ENCODE peak calls at places on chromosomes 11 and 22, in four cellular contexts. X, W, F and J are unnamed samples.

GRCh38 chr22:44889233-44889878 is 120.4 kb downstream of the PHF21B start:
- DNase-seq in F (no peak), X (peak), W (no peak), J (no peak)

GRCh38 chr11:57335343-57336110 is at the start of gene SSRP1:
- DNase-seq in F (peak), X (peak), W (peak), J (peak)

GRCh38 chr11:33040127-33040861 is 922 bp downstream of the TCP11L1 start:
- DNase-seq in X (no peak), W (no peak), F (no peak), J (no peak)

GRCh38 chr22:44799077-44799931 is 46.9 kb downstream of the ARHGAP8 start:
- DNase-seq in F (no peak), X (no peak), W (no peak), J (no peak)

GRCh38 chr11:124339671-124340447 is 19.9 kb upstream of the OR8D2 start:
- DNase-seq in W (no peak), F (no peak), X (no peak), J (no peak)

GRCh38 chr11:79482800-79483199 is 42.0 kb upstream of the TENM4 start:
- DNase-seq in F (no peak), W (no peak), X (no peak), J (no peak)

GRCh38 chr11:126491092-126491491 is 135.6 kb downstream of the ST3GAL4 start:
- DNase-seq in X (peak), W (no peak), F (no peak), J (no peak)

GRCh38 chr22:49789289-49790141 is 38.2 kb downstream of the BRD1 start:
- DNase-seq in X (no peak), F (no peak), W (no peak), J (no peak)

GRCh38 chr11:27571151-27571840 is 64.7 kb upstream of the LIN7C start:
- DNase-seq in W (no peak), X (no peak), F (no peak), J (no peak)

GRCh38 chr11:575324-575995 is 810 bp upstream of the PHRF1 start:
- DNase-seq in W (no peak), F (no peak), X (no peak), J (no peak)

GRCh38 chr11:110565344-110565684 is 135.6 kb downstream of the FDX1 start:
- DNase-seq in F (peak), W (no peak), X (no peak), J (no peak)

GRCh38 chr22:41260871-41261270 is 20.1 kb upstream of the CHADL start:
- DNase-seq in X (no peak), F (no peak), W (no peak), J (no peak)

GRCh38 chr11:128484172-128484571 is 103.2 kb downstream of the ETS1 start:
- DNase-seq in F (no peak), W (no peak), X (no peak), J (no peak)

GRCh38 chr11:10858505-10859360 is 880 bp upstream of the ZBED5 start:
- DNase-seq in W (peak), X (peak), F (peak), J (no peak)

GRCh38 chr11:124867700-124868099 is 2.5 kb downstream of the ROBO3 start:
- DNase-seq in X (peak), W (no peak), F (no peak), J (no peak)

GRCh38 chr11:66665369-66665768 is 12.3 kb downstream of the RBM4B start:
- DNase-seq in W (no peak), X (no peak), F (no peak), J (no peak)

GRCh38 chr22:29654420-29654819 is 51.0 kb downstream of the NF2 start:
- DNase-seq in F (no peak), W (no peak), X (no peak), J (no peak)

DNA sequence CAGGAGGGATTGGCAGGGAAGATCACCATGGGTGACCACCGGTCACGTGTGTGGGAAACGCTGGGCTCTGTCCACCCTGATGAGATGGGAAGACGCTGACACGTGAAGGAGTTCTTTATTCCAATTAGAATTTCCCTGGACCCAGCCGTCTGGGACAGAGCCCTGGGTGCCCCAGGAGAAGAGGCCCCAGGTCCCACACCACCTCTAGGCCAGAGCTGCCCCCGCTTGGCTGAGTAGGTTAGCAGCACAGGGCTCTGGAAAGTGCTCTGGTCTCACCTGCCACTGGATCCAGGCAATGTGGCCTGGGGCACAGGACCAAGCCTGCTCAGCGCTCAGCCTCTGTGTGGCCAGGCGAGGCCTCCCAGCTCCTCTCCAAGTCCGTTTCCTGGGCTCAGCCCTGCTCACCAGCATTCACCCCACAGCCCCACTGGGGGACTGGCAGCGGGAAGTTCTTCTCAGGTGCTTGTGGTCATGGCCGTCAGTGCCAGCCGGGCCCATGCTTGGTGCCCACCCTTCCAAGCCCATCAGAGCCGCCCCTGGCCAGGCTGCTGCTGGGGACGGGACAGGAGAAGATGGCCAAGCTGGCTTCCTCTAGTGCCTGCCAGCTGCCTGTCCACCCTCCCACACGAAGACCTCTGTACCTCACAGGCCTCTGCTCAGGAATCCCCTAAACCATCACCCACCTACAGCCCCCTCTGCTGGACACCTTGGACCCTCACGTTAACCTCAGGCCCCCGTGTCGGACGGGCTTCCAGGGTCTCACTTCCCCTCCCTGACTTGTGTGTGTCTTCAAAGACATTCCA is 62.5 kb upstream of the FGF3 start:
- DNase-seq in W (no peak), X (peak), F (no peak), J (no peak)
- TF ChIP-seq POLR2A in W (no peak), X (no peak), F (no peak), J (no peak)

GRCh38 chr11:18145837-18146236 is 13.5 kb downstream of the MRGPRX3 start:
- DNase-seq in W (no peak), F (no peak), X (no peak), J (no peak)

GRCh38 chr11:18140145-18140544 is 7.8 kb downstream of the MRGPRX3 start:
- DNase-seq in X (no peak), W (no peak), F (no peak), J (no peak)

GRCh38 chr11:18144243-18144642 is 11.9 kb downstream of the MRGPRX3 start:
- DNase-seq in F (no peak), W (no peak), X (no peak), J (no peak)

DNA sequence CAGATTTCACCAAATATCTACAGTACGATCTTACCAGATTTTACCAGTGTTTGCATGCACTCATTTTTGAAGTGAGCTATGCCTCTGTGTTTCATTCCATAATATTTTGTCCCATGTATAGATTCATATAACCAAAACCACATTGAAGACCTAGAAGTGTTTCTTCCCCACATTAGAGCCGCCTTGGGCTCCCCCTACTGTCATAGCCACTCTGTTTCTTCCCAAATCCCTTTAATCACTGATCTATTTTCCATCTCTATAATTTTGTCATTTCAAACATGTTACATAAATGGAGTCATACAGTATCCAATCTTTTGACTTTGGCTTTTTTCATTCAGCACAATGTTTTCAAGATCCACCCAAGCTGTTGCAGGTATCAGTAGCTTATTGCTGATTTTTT is 12.7 kb downstream of the MRGPRX3 start:
- DNase-seq in F (no peak), X (no peak), W (no peak), J (no peak)
- TF ChIP-seq CTCF in F (no peak), X (no peak), W (no peak), J (no peak)

GRCh38 chr22:39312410-39312809 is 7.0 kb downstream of the RPL3 start:
- DNase-seq in F (no peak), X (peak), W (no peak), J (no peak)

GRCh38 chr22:39313258-39314001 is 6.0 kb downstream of the RPL3 start:
- DNase-seq in W (no peak), X (peak), F (no peak), J (no peak)

GRCh38 chr22:39315389-39315788 is 4.0 kb downstream of the RPL3 start:
- DNase-seq in F (no peak), X (peak), W (no peak), J (no peak)

GRCh38 chr22:39316440-39317083 is 2.9 kb downstream of the RPL3 start:
- DNase-seq in X (peak), W (peak), F (peak), J (no peak)

DNA sequence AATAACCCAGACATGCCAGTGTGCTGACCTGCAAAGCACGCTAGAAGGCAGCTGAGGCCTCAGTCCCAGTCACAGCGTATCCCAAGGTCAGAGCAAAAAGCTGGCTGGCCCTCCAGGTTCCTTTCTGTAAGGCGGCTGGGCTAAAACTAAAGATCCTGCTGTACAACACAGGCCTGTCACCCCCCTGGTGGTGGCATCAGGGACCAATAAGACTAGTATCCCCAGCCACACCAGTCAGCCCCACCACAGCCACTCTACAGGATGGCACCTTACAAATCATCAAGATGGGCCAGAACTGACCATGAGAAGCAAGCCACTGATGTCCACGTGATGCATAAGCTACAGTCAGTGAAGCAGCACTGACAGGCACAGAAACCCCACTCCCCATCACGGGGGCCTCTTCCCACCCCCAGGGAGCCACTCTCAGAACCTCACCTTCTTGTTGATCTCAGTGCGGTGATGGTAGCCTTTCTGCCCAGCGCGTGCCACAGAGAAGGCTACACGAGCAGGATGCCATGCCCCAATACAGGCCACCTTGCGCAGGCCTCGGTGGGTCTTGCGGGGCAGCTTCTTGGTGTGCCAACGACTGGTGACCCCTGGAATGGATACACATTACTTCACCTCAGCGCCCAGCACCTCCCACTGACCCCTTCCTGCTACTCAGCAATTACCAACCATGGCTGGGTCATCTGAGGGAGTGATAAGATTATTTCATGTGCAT is 5.0 kb downstream of the RPL3 start:
- DNase-seq in W (no peak), X (no peak), F (peak), J (no peak)
- TF ChIP-seq POLR2A in W (no peak), X (no peak), F (no peak), J (no peak)

GRCh38 chr22:46878549-46878948 is 116.1 kb downstream of the TBC1D22A start:
- DNase-seq in W (no peak), F (peak), X (no peak), J (no peak)
- TF ChIP-seq CTCF in W (no peak), F (no peak), X (no peak), J (no peak)

GRCh38 chr11:65425105-65425970 is 2.7 kb downstream of the NEAT1 start:
- DNase-seq in X (peak), W (no peak), F (peak), J (no peak)
- TF ChIP-seq POLR2A in X (no peak), W (no peak), F (no peak), J (peak)

DNA sequence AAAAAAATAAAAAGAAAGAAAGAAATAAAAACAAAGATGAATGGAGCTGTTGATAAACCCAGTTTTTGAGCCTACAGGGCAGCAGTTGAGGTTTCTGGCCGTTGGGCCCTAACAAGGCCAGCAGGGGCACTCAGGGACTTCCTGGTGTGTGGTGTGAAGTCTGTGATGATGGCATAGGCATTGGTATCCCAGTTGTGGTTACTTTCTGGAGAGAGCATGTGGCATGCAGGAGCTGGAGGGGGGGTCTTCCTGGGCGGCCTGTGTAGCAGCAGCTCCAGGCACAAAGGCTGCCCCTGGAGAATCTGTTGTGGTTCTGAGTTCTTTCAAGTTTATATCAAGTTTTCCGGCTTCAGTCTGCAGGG is 2.0 kb upstream of the TXNRD2 start:
- DNase-seq in X (no peak), W (no peak), F (no peak), J (no peak)
- TF ChIP-seq CTCF in X (no peak), W (no peak), F (no peak), J (no peak)

GRCh38 chr11:120212259-120212888 is 1.5 kb downstream of the OAF start:
- DNase-seq in W (no peak), X (no peak), F (no peak), J (no peak)
- TF ChIP-seq POLR2A in W (no peak), X (no peak), F (no peak), J (no peak)

GRCh38 chr22:19111140-19111539 is 11.1 kb downstream of the DGCR2 start:
- DNase-seq in W (no peak), X (no peak), F (no peak), J (no peak)
- TF ChIP-seq CTCF in W (no peak), X (no peak), F (no peak), J (no peak)